ENCODE peak calls at places on chromosomes 1 and 21, in nine cellular contexts. One of them, this sample, is unnamed. For H3K4me1 and H3K27me3, the result is how much of the 10 kb centered on the place peaks cover.

GRCh38 chr21:46154955-46155513 is 345 bp downstream of the FTCD start:
- DNase-seq in K562: no peak
- DNase-seq in CD8-positive, alpha-beta memory T cell: no peak
- DNase-seq in keratinocyte: no peak
- DNase-seq in transverse colon: peak
- DNase-seq in endothelial cell of umbilical vein: no peak
- DNase-seq in mammary epithelial cell: no peak
- DNase-seq in spleen: no peak
- DNase-seq in esophagus muscularis mucosa: no peak
- DNase-seq in this sample: peak

GRCh38 chr1:183356534-183357182 is 61.5 kb downstream of the NMNAT2 start:
- DNase-seq in K562: no peak
- DNase-seq in CD8-positive, alpha-beta memory T cell: no peak
- DNase-seq in keratinocyte: no peak
- DNase-seq in transverse colon: no peak
- DNase-seq in endothelial cell of umbilical vein: no peak
- DNase-seq in mammary epithelial cell: no peak
- DNase-seq in spleen: no peak
- DNase-seq in esophagus muscularis mucosa: no peak
- DNase-seq in this sample: no peak

GRCh38 chr1:92515796-92516201 is 29.1 kb upstream of the GFI1 start:
- DNase-seq in K562: no peak
- DNase-seq in CD8-positive, alpha-beta memory T cell: no peak
- DNase-seq in keratinocyte: no peak
- DNase-seq in transverse colon: no peak
- DNase-seq in endothelial cell of umbilical vein: no peak
- DNase-seq in mammary epithelial cell: no peak
- DNase-seq in spleen: no peak
- DNase-seq in esophagus muscularis mucosa: no peak
- DNase-seq in this sample: no peak

GRCh38 chr1:172343246-172344099 is 77.0 kb upstream of the C1orf105 start:
- DNase-seq in K562: no peak
- DNase-seq in CD8-positive, alpha-beta memory T cell: no peak
- DNase-seq in keratinocyte: no peak
- DNase-seq in transverse colon: no peak
- DNase-seq in endothelial cell of umbilical vein: peak
- DNase-seq in mammary epithelial cell: peak
- DNase-seq in spleen: no peak
- DNase-seq in esophagus muscularis mucosa: no peak
- DNase-seq in this sample: no peak

GRCh38 chr1:161730050-161730564 is 8.8 kb downstream of the FCRLB start:
- DNase-seq in K562: peak
- DNase-seq in CD8-positive, alpha-beta memory T cell: no peak
- DNase-seq in keratinocyte: no peak
- DNase-seq in transverse colon: no peak
- DNase-seq in endothelial cell of umbilical vein: peak
- DNase-seq in mammary epithelial cell: peak
- DNase-seq in spleen: no peak
- DNase-seq in esophagus muscularis mucosa: no peak
- DNase-seq in this sample: no peak

GRCh38 chr1:41362749-41363631 is 1.8 kb downstream of the FOXO6 start:
- DNase-seq in K562: no peak
- DNase-seq in CD8-positive, alpha-beta memory T cell: peak
- DNase-seq in keratinocyte: no peak
- DNase-seq in transverse colon: no peak
- DNase-seq in endothelial cell of umbilical vein: no peak
- DNase-seq in mammary epithelial cell: no peak
- DNase-seq in spleen: peak
- DNase-seq in esophagus muscularis mucosa: no peak
- DNase-seq in this sample: no peak

GRCh38 chr1:2014726-2015382 is 4.3 kb upstream of the GABRD start:
- DNase-seq in K562: no peak
- DNase-seq in CD8-positive, alpha-beta memory T cell: no peak
- DNase-seq in keratinocyte: no peak
- DNase-seq in transverse colon: no peak
- DNase-seq in endothelial cell of umbilical vein: no peak
- DNase-seq in mammary epithelial cell: peak
- DNase-seq in spleen: no peak
- DNase-seq in esophagus muscularis mucosa: no peak
- DNase-seq in this sample: no peak

GRCh38 chr1:70767377-70767776 is 280.2 kb downstream of the PTGER3 start:
- DNase-seq in K562: no peak
- DNase-seq in CD8-positive, alpha-beta memory T cell: no peak
- DNase-seq in keratinocyte: no peak
- DNase-seq in transverse colon: no peak
- DNase-seq in endothelial cell of umbilical vein: no peak
- DNase-seq in mammary epithelial cell: no peak
- DNase-seq in spleen: no peak
- DNase-seq in esophagus muscularis mucosa: no peak
- DNase-seq in this sample: no peak

GRCh38 chr1:9794081-9794480 is 29.7 kb downstream of the CLSTN1 start:
- DNase-seq in K562: no peak
- DNase-seq in CD8-positive, alpha-beta memory T cell: no peak
- DNase-seq in keratinocyte: no peak
- DNase-seq in transverse colon: no peak
- DNase-seq in endothelial cell of umbilical vein: no peak
- DNase-seq in mammary epithelial cell: no peak
- DNase-seq in spleen: no peak
- DNase-seq in esophagus muscularis mucosa: no peak
- DNase-seq in this sample: no peak
- H3K4me1 ChIP-seq in K562: under half
- H3K4me1 ChIP-seq in CD8-positive, alpha-beta memory T cell: under half
- H3K4me1 ChIP-seq in keratinocyte: under half
- H3K4me1 ChIP-seq in transverse colon: under half
- H3K4me1 ChIP-seq in endothelial cell of umbilical vein: under half
- H3K4me1 ChIP-seq in mammary epithelial cell: under half
- H3K4me1 ChIP-seq in spleen: under half
- H3K4me1 ChIP-seq in esophagus muscularis mucosa: half or more
- H3K4me1 ChIP-seq in this sample: under half

GRCh38 chr1:214289574-214290272 is 8.8 kb downstream of the SMYD2 start:
- DNase-seq in K562: no peak
- DNase-seq in CD8-positive, alpha-beta memory T cell: no peak
- DNase-seq in keratinocyte: no peak
- DNase-seq in transverse colon: no peak
- DNase-seq in endothelial cell of umbilical vein: peak
- DNase-seq in mammary epithelial cell: no peak
- DNase-seq in spleen: no peak
- DNase-seq in esophagus muscularis mucosa: no peak
- DNase-seq in this sample: no peak

GRCh38 chr1:214287884-214288283 is 6.9 kb downstream of the SMYD2 start:
- DNase-seq in K562: no peak
- DNase-seq in CD8-positive, alpha-beta memory T cell: no peak
- DNase-seq in keratinocyte: no peak
- DNase-seq in transverse colon: no peak
- DNase-seq in endothelial cell of umbilical vein: no peak
- DNase-seq in mammary epithelial cell: no peak
- DNase-seq in spleen: no peak
- DNase-seq in esophagus muscularis mucosa: no peak
- DNase-seq in this sample: no peak

GRCh38 chr1:214282696-214283225 is 1.8 kb downstream of the SMYD2 start:
- DNase-seq in K562: no peak
- DNase-seq in CD8-positive, alpha-beta memory T cell: no peak
- DNase-seq in keratinocyte: no peak
- DNase-seq in transverse colon: no peak
- DNase-seq in endothelial cell of umbilical vein: no peak
- DNase-seq in mammary epithelial cell: peak
- DNase-seq in spleen: no peak
- DNase-seq in esophagus muscularis mucosa: no peak
- DNase-seq in this sample: no peak

GRCh38 chr1:214281902-214282695 is 1.1 kb downstream of the SMYD2 start:
- DNase-seq in K562: peak
- DNase-seq in CD8-positive, alpha-beta memory T cell: no peak
- DNase-seq in keratinocyte: peak
- DNase-seq in transverse colon: peak
- DNase-seq in endothelial cell of umbilical vein: no peak
- DNase-seq in mammary epithelial cell: peak
- DNase-seq in spleen: no peak
- DNase-seq in esophagus muscularis mucosa: no peak
- DNase-seq in this sample: no peak

DNA sequence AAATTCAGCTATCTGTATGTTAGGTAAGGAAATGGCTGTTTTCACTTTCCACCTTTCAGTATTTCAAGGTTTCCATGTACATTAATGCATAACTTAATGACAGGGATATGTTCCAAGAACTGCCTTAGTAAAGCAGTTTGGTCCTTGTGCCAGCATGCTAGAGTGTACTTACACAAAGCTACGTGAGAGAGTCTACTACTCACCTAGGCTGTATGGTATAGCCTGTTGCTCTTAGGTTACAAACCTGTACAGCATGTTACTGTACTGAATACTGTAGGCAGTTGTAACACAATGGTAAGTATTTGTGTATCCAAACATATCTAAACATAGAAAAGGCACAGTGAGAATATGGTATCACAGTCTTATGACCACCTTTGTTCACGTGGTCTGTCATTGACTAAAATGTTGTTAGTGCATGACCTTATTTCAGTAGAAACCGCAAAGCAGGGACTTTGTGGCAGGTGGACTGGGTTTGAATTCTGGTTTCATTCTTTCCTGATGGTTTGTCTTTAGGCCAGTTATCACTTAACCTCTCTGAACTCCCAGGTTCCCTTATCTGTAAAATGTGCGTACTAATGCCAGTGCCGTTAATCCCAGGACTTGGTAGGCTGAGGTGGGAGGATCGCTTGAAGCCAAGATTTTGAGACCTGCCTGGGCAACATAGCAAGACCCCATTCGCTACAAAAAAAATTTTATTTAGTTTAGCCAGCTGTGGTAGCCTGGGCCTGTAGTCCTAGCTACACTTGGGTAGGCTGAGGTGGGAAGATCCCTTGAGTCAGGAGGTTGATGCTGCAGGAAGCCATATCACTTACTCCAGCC is 4.9 kb downstream of the SMYD2 start:
- DNase-seq in K562: no peak
- DNase-seq in CD8-positive, alpha-beta memory T cell: no peak
- DNase-seq in keratinocyte: no peak
- DNase-seq in transverse colon: no peak
- DNase-seq in endothelial cell of umbilical vein: no peak
- DNase-seq in mammary epithelial cell: no peak
- DNase-seq in spleen: no peak
- DNase-seq in esophagus muscularis mucosa: no peak
- DNase-seq in this sample: no peak
- H3K27me3 ChIP-seq in K562: under half
- H3K27me3 ChIP-seq in CD8-positive, alpha-beta memory T cell: under half
- H3K27me3 ChIP-seq in keratinocyte: under half
- H3K27me3 ChIP-seq in transverse colon: under half
- H3K27me3 ChIP-seq in endothelial cell of umbilical vein: under half
- H3K27me3 ChIP-seq in mammary epithelial cell: under half
- H3K27me3 ChIP-seq in spleen: under half
- H3K27me3 ChIP-seq in esophagus muscularis mucosa: under half
- H3K27me3 ChIP-seq in this sample: under half

GRCh38 chr21:32367158-32367557 is 25.7 kb downstream of the URB1 start:
- DNase-seq in K562: no peak
- DNase-seq in CD8-positive, alpha-beta memory T cell: no peak
- DNase-seq in keratinocyte: no peak
- DNase-seq in transverse colon: no peak
- DNase-seq in endothelial cell of umbilical vein: no peak
- DNase-seq in mammary epithelial cell: no peak
- DNase-seq in spleen: no peak
- DNase-seq in esophagus muscularis mucosa: no peak
- DNase-seq in this sample: no peak

GRCh38 chr21:32366191-32366590 is 26.6 kb downstream of the URB1 start:
- DNase-seq in K562: no peak
- DNase-seq in CD8-positive, alpha-beta memory T cell: no peak
- DNase-seq in keratinocyte: no peak
- DNase-seq in transverse colon: no peak
- DNase-seq in endothelial cell of umbilical vein: no peak
- DNase-seq in mammary epithelial cell: no peak
- DNase-seq in spleen: no peak
- DNase-seq in esophagus muscularis mucosa: no peak
- DNase-seq in this sample: no peak

GRCh38 chr21:32371913-32372314 is 20.9 kb downstream of the URB1 start:
- DNase-seq in K562: no peak
- DNase-seq in CD8-positive, alpha-beta memory T cell: no peak
- DNase-seq in keratinocyte: no peak
- DNase-seq in transverse colon: no peak
- DNase-seq in endothelial cell of umbilical vein: peak
- DNase-seq in mammary epithelial cell: peak
- DNase-seq in spleen: peak
- DNase-seq in esophagus muscularis mucosa: no peak
- DNase-seq in this sample: no peak

GRCh38 chr21:32370971-32371766 is 21.6 kb downstream of the URB1 start:
- DNase-seq in K562: no peak
- DNase-seq in CD8-positive, alpha-beta memory T cell: no peak
- DNase-seq in keratinocyte: no peak
- DNase-seq in transverse colon: no peak
- DNase-seq in endothelial cell of umbilical vein: peak
- DNase-seq in mammary epithelial cell: no peak
- DNase-seq in spleen: no peak
- DNase-seq in esophagus muscularis mucosa: no peak
- DNase-seq in this sample: no peak

GRCh38 chr21:32368386-32368785 is 24.4 kb downstream of the URB1 start:
- DNase-seq in K562: no peak
- DNase-seq in CD8-positive, alpha-beta memory T cell: no peak
- DNase-seq in keratinocyte: no peak
- DNase-seq in transverse colon: no peak
- DNase-seq in endothelial cell of umbilical vein: peak
- DNase-seq in mammary epithelial cell: no peak
- DNase-seq in spleen: no peak
- DNase-seq in esophagus muscularis mucosa: no peak
- DNase-seq in this sample: no peak
- H3K4me1 ChIP-seq in K562: under half
- H3K4me1 ChIP-seq in CD8-positive, alpha-beta memory T cell: under half
- H3K4me1 ChIP-seq in keratinocyte: under half
- H3K4me1 ChIP-seq in transverse colon: under half
- H3K4me1 ChIP-seq in endothelial cell of umbilical vein: under half
- H3K4me1 ChIP-seq in mammary epithelial cell: under half
- H3K4me1 ChIP-seq in spleen: under half
- H3K4me1 ChIP-seq in esophagus muscularis mucosa: half or more
- H3K4me1 ChIP-seq in this sample: under half

DNA sequence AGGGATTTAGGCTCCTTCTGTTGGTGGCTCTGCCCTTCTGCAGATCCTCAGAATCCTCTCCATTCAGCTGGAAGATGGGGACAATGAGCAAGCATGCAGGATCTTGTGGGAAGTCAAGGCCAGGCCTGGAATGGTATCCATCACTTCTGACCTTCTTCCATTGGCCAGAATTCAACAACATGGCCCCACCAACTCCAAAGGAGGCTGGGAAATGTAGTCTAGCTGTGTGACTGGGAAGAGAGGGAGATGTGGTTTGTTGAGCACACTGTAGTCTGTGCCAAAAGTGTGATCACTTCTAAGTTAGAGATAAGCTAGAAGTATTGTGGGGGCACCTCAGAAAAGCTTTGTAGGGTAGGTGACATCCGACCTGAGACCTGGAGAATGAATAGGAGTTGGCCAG is 60.4 kb upstream of the WNT4 start:
- DNase-seq in K562: no peak
- DNase-seq in CD8-positive, alpha-beta memory T cell: no peak
- DNase-seq in keratinocyte: no peak
- DNase-seq in transverse colon: no peak
- DNase-seq in endothelial cell of umbilical vein: no peak
- DNase-seq in mammary epithelial cell: no peak
- DNase-seq in spleen: no peak
- DNase-seq in esophagus muscularis mucosa: no peak
- DNase-seq in this sample: no peak
- H3K27me3 ChIP-seq in K562: under half
- H3K27me3 ChIP-seq in CD8-positive, alpha-beta memory T cell: under half
- H3K27me3 ChIP-seq in keratinocyte: under half
- H3K27me3 ChIP-seq in transverse colon: under half
- H3K27me3 ChIP-seq in endothelial cell of umbilical vein: under half
- H3K27me3 ChIP-seq in mammary epithelial cell: under half
- H3K27me3 ChIP-seq in spleen: under half
- H3K27me3 ChIP-seq in esophagus muscularis mucosa: under half
- H3K27me3 ChIP-seq in this sample: under half

This sample was measured in upper lobe of right lung.